ENCODE peak calls at places on chromosome 13, in nine cellular contexts. Z, C, M, K, X, B, V, N and L are unnamed samples.

GRCh38 chr13:113783482-113783881 is 24.5 kb downstream of the TMEM255B start:
- DNase-seq in V (no peak), B (no peak), X (no peak), M (no peak), Z (no peak), N (no peak), C (no peak), K (no peak), L (no peak)

GRCh38 chr13:41136396-41137031 is 3.9 kb upstream of the KBTBD6 start:
- DNase-seq in M (no peak), B (no peak), X (no peak), N (no peak), K (no peak), C (no peak), V (no peak), Z (no peak), L (no peak)

GRCh38 chr13:21670006-21670882 is 629 bp upstream of the FGF9 start:
- DNase-seq in X (peak), V (peak), M (peak), B (peak), Z (peak), N (peak), C (peak), K (peak), L (no peak)

GRCh38 chr13:95641961-95642621 is 2.4 kb downstream of the DZIP1 start:
- DNase-seq in Z (no peak), B (peak), V (peak), K (peak), N (peak), X (peak), M (no peak), C (no peak), L (no peak)

GRCh38 chr13:76164290-76164689 is 528.2 kb downstream of the LMO7 start:
- DNase-seq in K (no peak), V (no peak), B (no peak), Z (no peak), C (no peak), X (no peak), N (no peak), M (no peak), L (no peak)

GRCh38 chr13:62293081-62293480 is 877.4 kb upstream of the PCDH20 start:
- DNase-seq in C (no peak), V (no peak), M (no peak), B (no peak), N (no peak), Z (no peak), K (no peak), X (no peak), L (no peak)

GRCh38 chr13:113509989-113510388 is 19.5 kb upstream of the DCUN1D2 start:
- DNase-seq in C (no peak), V (no peak), N (no peak), X (no peak), K (no peak), B (no peak), Z (no peak), M (no peak), L (no peak)

GRCh38 chr13:75135325-75135825 is 346.6 kb downstream of the TBC1D4 start:
- DNase-seq in M (no peak), N (no peak), V (no peak), C (no peak), X (no peak), K (peak), B (no peak), Z (no peak), L (peak)

GRCh38 chr13:109717686-109718085 is 68.7 kb downstream of the IRS2 start:
- DNase-seq in X (no peak), V (no peak), N (no peak), Z (no peak), M (no peak), K (no peak), C (no peak), B (no peak), L (no peak)

GRCh38 chr13:49494645-49495044 is 1.1 kb upstream of the PHF11 start:
- DNase-seq in N (no peak), Z (no peak), B (no peak), X (no peak), M (no peak), V (no peak), K (no peak), C (no peak), L (no peak)

GRCh38 chr13:42418184-42418583 is 146.2 kb downstream of the AKAP11 start:
- DNase-seq in V (no peak), X (no peak), M (no peak), K (no peak), C (no peak), Z (no peak), B (no peak), N (no peak), L (no peak)

GRCh38 chr13:67351114-67351513 is 121.0 kb upstream of the PCDH9 start:
- DNase-seq in Z (no peak), N (no peak), B (no peak), K (no peak), C (no peak), V (no peak), X (no peak), M (no peak), L (no peak)

GRCh38 chr13:50001287-50001686 is 4.4 kb downstream of the TRIM13 start:
- DNase-seq in V (no peak), Z (no peak), N (no peak), B (no peak), K (no peak), C (no peak), M (no peak), X (no peak), L (no peak)

GRCh38 chr13:44414771-44415170 is 41.1 kb downstream of the SERP2 start:
- DNase-seq in Z (no peak), K (no peak), B (no peak), M (no peak), X (no peak), N (no peak), C (no peak), V (no peak), L (no peak)

GRCh38 chr13:45811891-45812583 is 39.5 kb downstream of the SIAH3 start:
- DNase-seq in V (no peak), C (no peak), X (no peak), K (no peak), M (peak), B (no peak), Z (no peak), N (no peak), L (no peak)